ENCODE peak calls at places on chromosome 5, in six cellular contexts. One of them, this sample, is unnamed.
A peak's percentile ranks its signal among the peaks of the same experiment; 100 is the strongest.

GRCh38 chr5:74679968-74680367 is 5.1 kb upstream of the HEXB start:
- DNase-seq in progenitor cell of endocrine pancreas: no peak
- DNase-seq in sigmoid colon: no peak
- DNase-seq in NCI-H1092: no peak
- DNase-seq in substantia nigra: no peak
- DNase-seq in fibroblast of the aortic adventitia: peak; percentile 51
- DNase-seq in this sample: no peak

GRCh38 chr5:109610581-109610980 is 79.1 kb upstream of the MAN2A1 start:
- DNase-seq in progenitor cell of endocrine pancreas: no peak
- DNase-seq in sigmoid colon: no peak
- DNase-seq in NCI-H1092: no peak
- DNase-seq in substantia nigra: no peak
- DNase-seq in fibroblast of the aortic adventitia: no peak
- DNase-seq in this sample: no peak

GRCh38 chr5:30802961-30803705 is 390.4 kb upstream of the CDH6 start:
- DNase-seq in progenitor cell of endocrine pancreas: no peak
- DNase-seq in sigmoid colon: no peak
- DNase-seq in NCI-H1092: no peak
- DNase-seq in substantia nigra: no peak
- DNase-seq in fibroblast of the aortic adventitia: peak; percentile 67
- DNase-seq in this sample: no peak

GRCh38 chr5:57232293-57233033 is 58.6 kb downstream of the GPBP1 start:
- DNase-seq in progenitor cell of endocrine pancreas: no peak
- DNase-seq in sigmoid colon: no peak
- DNase-seq in NCI-H1092: no peak
- DNase-seq in substantia nigra: no peak
- DNase-seq in fibroblast of the aortic adventitia: no peak
- DNase-seq in this sample: no peak

GRCh38 chr5:162068412-162068811 is 839 bp downstream of the GABRG2 start:
- DNase-seq in progenitor cell of endocrine pancreas: peak; percentile 79
- DNase-seq in sigmoid colon: no peak
- DNase-seq in NCI-H1092: no peak
- DNase-seq in substantia nigra: no peak
- DNase-seq in fibroblast of the aortic adventitia: no peak
- DNase-seq in this sample: peak; percentile 69

GRCh38 chr5:65243161-65243560 is 238.6 kb downstream of the ADAMTS6 start:
- DNase-seq in progenitor cell of endocrine pancreas: no peak
- DNase-seq in sigmoid colon: no peak
- DNase-seq in NCI-H1092: no peak
- DNase-seq in substantia nigra: no peak
- DNase-seq in fibroblast of the aortic adventitia: no peak
- DNase-seq in this sample: no peak

GRCh38 chr5:158198636-158199035 is 339.7 kb upstream of the CLINT1 start:
- DNase-seq in progenitor cell of endocrine pancreas: no peak
- DNase-seq in sigmoid colon: no peak
- DNase-seq in NCI-H1092: no peak
- DNase-seq in substantia nigra: no peak
- DNase-seq in fibroblast of the aortic adventitia: no peak
- DNase-seq in this sample: no peak

GRCh38 chr5:139742173-139742903 is 53.3 kb upstream of the PSD2 start:
- DNase-seq in progenitor cell of endocrine pancreas: no peak
- DNase-seq in sigmoid colon: no peak
- DNase-seq in NCI-H1092: no peak
- DNase-seq in substantia nigra: no peak
- DNase-seq in fibroblast of the aortic adventitia: no peak
- DNase-seq in this sample: no peak

GRCh38 chr5:73544429-73545402 is 20.7 kb downstream of the ANKRA2 start:
- DNase-seq in progenitor cell of endocrine pancreas: no peak
- DNase-seq in sigmoid colon: no peak
- DNase-seq in NCI-H1092: peak; percentile 34
- DNase-seq in substantia nigra: no peak
- DNase-seq in fibroblast of the aortic adventitia: no peak
- DNase-seq in this sample: no peak

GRCh38 chr5:143147918-143148317 is 255.6 kb downstream of the NR3C1 start:
- DNase-seq in progenitor cell of endocrine pancreas: no peak
- DNase-seq in sigmoid colon: peak; percentile 71
- DNase-seq in NCI-H1092: no peak
- DNase-seq in substantia nigra: no peak
- DNase-seq in fibroblast of the aortic adventitia: peak; percentile 73
- DNase-seq in this sample: no peak

GRCh38 chr5:68416714-68417113 is 201.2 kb downstream of the PIK3R1 start:
- DNase-seq in progenitor cell of endocrine pancreas: no peak
- DNase-seq in sigmoid colon: no peak
- DNase-seq in NCI-H1092: no peak
- DNase-seq in substantia nigra: no peak
- DNase-seq in fibroblast of the aortic adventitia: no peak
- DNase-seq in this sample: no peak

GRCh38 chr5:176173647-176174046 is 64.6 kb upstream of the SIMC1 start:
- DNase-seq in progenitor cell of endocrine pancreas: no peak
- DNase-seq in sigmoid colon: no peak
- DNase-seq in NCI-H1092: no peak
- DNase-seq in substantia nigra: no peak
- DNase-seq in fibroblast of the aortic adventitia: no peak
- DNase-seq in this sample: no peak

GRCh38 chr5:133316346-133317343 is 264.8 kb downstream of the HSPA4 start:
- DNase-seq in progenitor cell of endocrine pancreas: no peak
- DNase-seq in sigmoid colon: no peak
- DNase-seq in NCI-H1092: no peak
- DNase-seq in substantia nigra: no peak
- DNase-seq in fibroblast of the aortic adventitia: no peak
- DNase-seq in this sample: no peak

GRCh38 chr5:133446440-133446839 is 165.9 kb downstream of the FSTL4 start:
- DNase-seq in progenitor cell of endocrine pancreas: no peak
- DNase-seq in sigmoid colon: no peak
- DNase-seq in NCI-H1092: no peak
- DNase-seq in substantia nigra: no peak
- DNase-seq in fibroblast of the aortic adventitia: no peak
- DNase-seq in this sample: no peak

GRCh38 chr5:91641730-91642350 is 258.7 kb upstream of the ARRDC3 start:
- DNase-seq in progenitor cell of endocrine pancreas: no peak
- DNase-seq in sigmoid colon: no peak
- DNase-seq in NCI-H1092: peak; percentile 16
- DNase-seq in substantia nigra: no peak
- DNase-seq in fibroblast of the aortic adventitia: peak; percentile 64
- DNase-seq in this sample: no peak

GRCh38 chr5:55904152-55904551 is 53.0 kb downstream of the IL31RA start:
- DNase-seq in progenitor cell of endocrine pancreas: no peak
- DNase-seq in sigmoid colon: no peak
- DNase-seq in NCI-H1092: no peak
- DNase-seq in substantia nigra: no peak
- DNase-seq in fibroblast of the aortic adventitia: peak; percentile 85
- DNase-seq in this sample: peak; percentile 85

GRCh38 chr5:1058988-1059883 is 50.6 kb downstream of the NKD2 start:
- DNase-seq in progenitor cell of endocrine pancreas: no peak
- DNase-seq in sigmoid colon: no peak
- DNase-seq in NCI-H1092: no peak
- DNase-seq in substantia nigra: no peak
- DNase-seq in fibroblast of the aortic adventitia: no peak
- DNase-seq in this sample: no peak

GRCh38 chr5:96654209-96654608 is 8.0 kb upstream of the CAST start:
- DNase-seq in progenitor cell of endocrine pancreas: no peak
- DNase-seq in sigmoid colon: no peak
- DNase-seq in NCI-H1092: no peak
- DNase-seq in substantia nigra: no peak
- DNase-seq in fibroblast of the aortic adventitia: no peak
- DNase-seq in this sample: no peak

GRCh38 chr5:1380011-1380817 is 35.3 kb upstream of the CLPTM1L start:
- DNase-seq in progenitor cell of endocrine pancreas: peak; percentile 46
- DNase-seq in sigmoid colon: no peak
- DNase-seq in NCI-H1092: no peak
- DNase-seq in substantia nigra: peak; percentile 19
- DNase-seq in fibroblast of the aortic adventitia: peak; percentile 33
- DNase-seq in this sample: no peak

This sample was measured in posterior vena cava.